ENCODE peak calls at places on chromosomes 6 and 20, in six cellular contexts. L is ascending aorta, Z is cardiac fibroblast, C is nephron progenitor cell, P is fibroblast of the aortic adventitia, X is brain microvascular endothelial cell. G is an unnamed sample.

GRCh38 chr6:90103056-90103793 is 193.4 kb downstream of the BACH2 start:
- DNase-seq in L (no peak), Z (no peak), P (no peak), C (no peak), X (no peak), G (no peak)

GRCh38 chr6:130900913-130901312 is 73.7 kb downstream of the SMLR1 start:
- DNase-seq in X (peak), P (peak), C (no peak), L (peak), Z (peak), G (peak)

GRCh38 chr20:32707691-32708581 is 34.2 kb upstream of the C20orf203 start:
- DNase-seq in L (no peak), X (no peak), C (no peak), P (no peak), Z (peak), G (peak)

GRCh38 chr6:23349521-23350147 is 776.4 kb upstream of the NRSN1 start:
- DNase-seq in P (peak), C (no peak), X (peak), L (no peak), Z (peak), G (peak)

GRCh38 chr20:11979306-11980128 is 61.8 kb downstream of the BTBD3 start:
- DNase-seq in C (no peak), X (no peak), Z (no peak), P (no peak), L (no peak), G (no peak)

GRCh38 chr6:113710110-113710509 is 147.0 kb upstream of the MARCKS start:
- DNase-seq in X (no peak), Z (no peak), C (no peak), P (no peak), L (no peak), G (no peak)

GRCh38 chr6:143419526-143419925 is 31.0 kb downstream of the ADAT2 start:
- DNase-seq in P (no peak), L (no peak), X (no peak), C (no peak), Z (no peak), G (no peak)

GRCh38 chr6:151205971-151206600 is 33.7 kb upstream of the AKAP12 start:
- DNase-seq in L (no peak), P (peak), Z (peak), C (no peak), X (no peak), G (no peak)

GRCh38 chr6:157929076-157929475 is 52.6 kb upstream of the SYNJ2 start:
- DNase-seq in L (no peak), P (no peak), X (no peak), C (no peak), Z (no peak), G (no peak)

GRCh38 chr6:74510878-74511277 is 695.0 kb downstream of the COL12A1 start:
- DNase-seq in Z (no peak), X (peak), C (no peak), L (no peak), P (no peak), G (no peak)

GRCh38 chr20:37520417-37520751 is 666 bp upstream of the NNAT start:
- DNase-seq in L (no peak), C (no peak), X (no peak), P (no peak), Z (no peak), G (no peak)

GRCh38 chr6:139109558-139109957 is 25.3 kb upstream of the HECA start:
- DNase-seq in C (no peak), X (peak), P (peak), L (no peak), Z (peak), G (no peak)

GRCh38 chr20:57389695-57390603 is 1.2 kb upstream of the RBM38 start:
- DNase-seq in Z (no peak), X (no peak), C (peak), P (no peak), L (peak), G (no peak)

GRCh38 chr20:50142812-50143211 is 10.7 kb downstream of the PEDS1 start:
- DNase-seq in L (no peak), P (no peak), C (no peak), X (no peak), Z (no peak), G (no peak)

GRCh38 chr6:147787407-147787806 is 278.9 kb downstream of the SAMD5 start:
- DNase-seq in X (no peak), P (no peak), L (no peak), C (no peak), Z (no peak), G (no peak)

GRCh38 chr6:35049885-35050284 is 91.3 kb downstream of the TCP11 start:
- DNase-seq in Z (peak), P (peak), X (peak), C (no peak), L (no peak), G (peak)

GRCh38 chr6:44762496-44762895 is 375.0 kb downstream of the CDC5L start:
- DNase-seq in C (no peak), Z (no peak), P (no peak), X (no peak), L (no peak), G (no peak)

GRCh38 chr6:69732640-69733039 is 64.2 kb downstream of the LMBRD1 start:
- DNase-seq in L (no peak), Z (peak), X (no peak), C (no peak), P (peak), G (no peak)

GRCh38 chr6:119181046-119181445 is 102.6 kb upstream of the FAM184A start:
- DNase-seq in L (no peak), Z (no peak), X (no peak), C (no peak), P (no peak), G (no peak)

GRCh38 chr6:12203001-12203400 is 87.2 kb upstream of the EDN1 start:
- DNase-seq in Z (peak), L (no peak), X (peak), C (peak), P (peak), G (no peak)

GRCh38 chr20:5842465-5842864 is 92.3 kb downstream of the SHLD1 start:
- DNase-seq in C (no peak), P (no peak), L (no peak), X (no peak), Z (no peak), G (no peak)

GRCh38 chr20:25042531-25043498 is 15.1 kb downstream of the ACSS1 start:
- DNase-seq in L (peak), P (no peak), X (no peak), Z (no peak), C (no peak), G (no peak)

GRCh38 chr6:158068893-158069799 is 87.5 kb downstream of the SYNJ2 start:
- DNase-seq in C (no peak), Z (peak), X (peak), P (peak), L (peak), G (no peak)

GRCh38 chr6:116206231-116206903 is 47.5 kb downstream of the TSPYL4 start:
- DNase-seq in C (no peak), P (peak), X (no peak), L (no peak), Z (peak), G (no peak)

GRCh38 chr6:25312034-25312620 is 33.0 kb downstream of the CARMIL1 start:
- DNase-seq in C (no peak), L (peak), X (no peak), Z (peak), P (peak), G (no peak)

GRCh38 chr6:82118150-82118562 is 129.4 kb downstream of the IBTK start:
- DNase-seq in Z (peak), P (peak), X (no peak), L (no peak), C (no peak), G (no peak)

GRCh38 chr20:60428651-60429050 is 470.4 kb downstream of the CDH26 start:
- DNase-seq in L (no peak), X (no peak), C (no peak), P (no peak), Z (no peak), G (no peak)

GRCh38 chr20:24699321-24700165 is 230.1 kb downstream of the SYNDIG1 start:
- DNase-seq in P (peak), X (no peak), L (no peak), Z (no peak), C (no peak), G (no peak)

GRCh38 chr6:111105578-111105977 is 18.3 kb downstream of the SLC16A10 start:
- DNase-seq in C (no peak), Z (peak), L (no peak), X (no peak), P (no peak), G (no peak)

GRCh38 chr6:5173862-5174643 is 86.7 kb downstream of the LYRM4 start:
- DNase-seq in C (no peak), X (no peak), L (no peak), P (no peak), Z (no peak), G (no peak)

GRCh38 chr6:141309295-141309694 is 823.4 kb upstream of the GJE1 start:
- DNase-seq in X (no peak), Z (peak), P (peak), C (no peak), L (no peak), G (no peak)
- TF ChIP-seq CTCF in X (peak), Z (peak), P (no peak), C (no peak), L (no peak), G (no peak)

GRCh38 chr6:31476515-31477139 is 21.3 kb upstream of the MICB start:
- DNase-seq in L (peak), X (no peak), P (no peak), C (no peak), Z (no peak), G (no peak)
- TF ChIP-seq CTCF in L (no peak), X (peak), P (no peak), C (no peak), Z (no peak), G (no peak)

DNA sequence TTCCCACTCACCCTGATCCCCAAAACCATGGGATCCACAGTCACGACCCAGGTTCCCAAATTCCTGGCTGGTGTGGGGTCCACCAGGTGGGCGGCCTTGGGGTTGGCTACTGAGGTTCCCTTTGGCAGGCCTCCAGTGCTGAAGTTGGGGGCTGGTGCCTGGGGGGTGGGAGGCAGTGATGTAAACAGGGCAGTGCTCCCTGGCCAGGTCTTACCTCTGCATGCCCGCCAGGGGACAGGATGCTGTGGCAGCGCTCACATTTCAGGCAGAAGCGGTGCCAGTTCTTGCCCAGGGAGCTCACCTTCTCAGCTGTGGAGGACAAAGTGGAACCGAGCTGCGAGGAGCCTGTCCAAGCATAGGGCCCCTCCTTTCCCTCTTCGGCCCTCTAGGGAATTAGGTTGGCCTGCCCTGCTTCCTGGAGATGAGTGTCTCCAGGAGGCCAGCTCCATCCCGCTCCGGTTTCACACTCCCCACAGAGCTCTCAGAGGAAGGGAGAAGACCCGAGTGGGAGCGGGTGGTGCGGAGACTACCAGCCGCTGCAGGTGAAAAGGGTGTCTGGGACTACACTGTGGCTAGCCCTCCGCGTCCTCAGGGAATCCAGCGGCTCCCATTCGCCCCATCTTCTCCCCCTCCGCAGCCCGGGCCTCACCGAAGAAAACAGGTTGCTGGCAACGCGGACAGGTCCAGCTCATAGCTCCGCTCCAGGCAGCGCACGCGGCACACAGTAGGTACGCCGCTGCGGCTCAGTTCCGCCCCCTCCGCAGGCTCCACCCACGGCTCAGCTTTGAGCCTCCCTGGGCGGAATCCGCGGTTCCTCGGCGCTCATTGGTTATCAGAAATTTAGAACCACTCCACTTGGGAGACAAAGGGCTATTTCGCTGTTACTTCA is at the start of gene CRIP3:
- DNase-seq in Z (peak), P (peak), C (peak), L (no peak), X (peak), G (no peak)
- TF ChIP-seq CTCF in Z (peak), P (peak), C (peak), L (no peak), X (peak), G (peak)

GRCh38 chr20:15487030-15487429 is 1086.2 kb downstream of the KIF16B start:
- DNase-seq in L (no peak), X (peak), Z (no peak), C (no peak), P (no peak), G (no peak)

GRCh38 chr20:15496501-15497039 is 1076.7 kb downstream of the KIF16B start:
- DNase-seq in L (no peak), X (no peak), P (no peak), Z (no peak), C (no peak), G (no peak)

GRCh38 chr20:15487682-15488081 is 1085.6 kb downstream of the KIF16B start:
- DNase-seq in C (no peak), Z (no peak), L (no peak), P (no peak), X (no peak), G (no peak)

GRCh38 chr20:15494841-15495240 is 1078.4 kb downstream of the KIF16B start:
- DNase-seq in X (no peak), Z (no peak), C (no peak), L (no peak), P (no peak), G (no peak)

DNA sequence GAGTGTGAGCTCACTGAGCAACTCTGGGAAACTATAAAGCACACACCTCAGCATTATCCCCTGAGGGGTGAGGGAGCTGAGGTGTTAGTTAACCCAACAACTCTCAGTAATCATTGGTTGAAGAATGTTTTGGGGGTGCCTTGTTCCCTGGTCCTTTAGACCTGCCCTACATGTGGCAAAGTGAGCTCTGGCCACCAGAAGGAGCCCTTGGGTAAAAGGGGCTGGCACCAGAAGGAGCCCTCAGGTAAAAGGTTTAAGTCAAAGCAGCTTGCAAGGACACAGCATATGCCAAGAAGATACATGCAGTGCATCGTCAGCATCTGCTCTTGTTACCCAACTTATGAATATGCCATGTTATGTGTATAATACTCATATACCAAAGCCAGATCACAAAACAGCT is 1081.7 kb downstream of the KIF16B start:
- DNase-seq in P (no peak), L (no peak), X (no peak), C (no peak), Z (no peak), G (no peak)
- TF ChIP-seq CTCF in P (no peak), L (no peak), X (peak), C (no peak), Z (no peak), G (peak)